ENCODE peak calls at places on chromosomes 2 and 18, in ten cellular contexts. Z, Y, K, S, A, F, P, I, G and H are unnamed samples.

GRCh38 chr2:58921676-58922075 is 680.6 kb upstream of the FANCL start:
- DNase-seq in Z (no peak), Y (no peak), K (no peak), S (no peak), A (no peak), F (no peak), P (no peak), I (no peak), G (no peak), H (no peak)

GRCh38 chr18:35189510-35189909 is 51.3 kb upstream of the ZNF397 start:
- DNase-seq in Z (no peak), Y (no peak), K (no peak), S (no peak), A (no peak), F (no peak), P (no peak), I (no peak), G (no peak), H (no peak)

GRCh38 chr18:37452697-37453385 is 112.8 kb downstream of the CELF4 start:
- DNase-seq in Z (no peak), Y (no peak), K (no peak), S (peak), A (no peak), F (peak), P (no peak), I (no peak), G (no peak), H (no peak)

GRCh38 chr2:103361712-103362111 is 599.9 kb downstream of the TMEM182 start:
- DNase-seq in Z (no peak), Y (no peak), K (no peak), S (no peak), A (no peak), F (no peak), P (no peak), I (no peak), G (no peak), H (no peak)

GRCh38 chr2:69119104-69119503 is 106.1 kb downstream of the ANTXR1 start:
- DNase-seq in Z (no peak), Y (no peak), K (no peak), S (no peak), A (no peak), F (no peak), P (no peak), I (no peak), G (no peak), H (no peak)

GRCh38 chr2:101469863-101470262 is 5.0 kb downstream of the RFX8 start:
- DNase-seq in Z (no peak), Y (no peak), K (no peak), S (no peak), A (no peak), F (no peak), P (no peak), I (no peak), G (no peak), H (no peak)

GRCh38 chr2:168583064-168583709 is 127.1 kb downstream of the CERS6 start:
- DNase-seq in Z (no peak), Y (no peak), K (no peak), S (no peak), A (peak), F (peak), P (no peak), I (no peak), G (no peak), H (no peak)

GRCh38 chr2:234136461-234136860 is 86.0 kb downstream of the SPP2 start:
- DNase-seq in Z (no peak), Y (no peak), K (no peak), S (peak), A (no peak), F (peak), P (no peak), I (no peak), G (no peak), H (no peak)

GRCh38 chr18:74249181-74249968 is 42.4 kb downstream of the CYB5A start:
- DNase-seq in Z (no peak), Y (no peak), K (peak), S (peak), A (no peak), F (peak), P (no peak), I (no peak), G (no peak), H (no peak)

GRCh38 chr18:42038936-42039335 is 83.9 kb downstream of the PIK3C3 start:
- DNase-seq in Z (no peak), Y (no peak), K (no peak), S (no peak), A (no peak), F (peak), P (peak), I (no peak), G (no peak), H (no peak)